ENCODE peak calls at places on chromosomes 2 and 18, in seven cellular contexts. L is IMR-90, M is mesendoderm, O is mesenchymal stem cell, U is H1, C is H9, Z is neuronal stem cell. A is an unnamed sample.

GRCh38 chr2:137205324-137205723 is 440.0 kb downstream of the THSD7B start:
- DNase-seq in M (no peak), C (no peak), Z (no peak), L (no peak), O (no peak), U (no peak), A (no peak)

GRCh38 chr2:86492057-86492456 is 50.9 kb downstream of the KDM3A start:
- DNase-seq in L (no peak), M (no peak), Z (no peak), O (no peak), C (no peak), U (no peak), A (peak)

GRCh38 chr2:6977786-6978185 is 60.6 kb downstream of the RNF144A start:
- DNase-seq in L (no peak), C (no peak), M (no peak), Z (no peak), U (no peak), O (peak), A (no peak)

GRCh38 chr2:216391401-216391800 is 19.1 kb upstream of the MARCHF4 start:
- DNase-seq in U (no peak), Z (no peak), M (peak), L (peak), O (peak), C (no peak), A (no peak)

GRCh38 chr18:37322497-37323035 is 243.0 kb downstream of the CELF4 start:
- DNase-seq in U (peak), Z (peak), M (peak), L (peak), O (peak), C (peak), A (peak)

GRCh38 chr18:11309172-11309571 is 159.8 kb upstream of the PIEZO2 start:
- DNase-seq in L (no peak), U (no peak), M (peak), O (peak), Z (no peak), C (peak), A (no peak)

GRCh38 chr2:20391951-20392699 is 41.5 kb upstream of the PUM2 start:
- DNase-seq in C (no peak), Z (no peak), O (no peak), U (no peak), L (no peak), M (peak), A (no peak)

GRCh38 chr18:69469444-69469919 is 68.8 kb downstream of the DOK6 start:
- DNase-seq in M (peak), L (no peak), O (no peak), C (peak), U (peak), Z (no peak), A (no peak)

GRCh38 chr2:193824474-193824873 is 1629.7 kb upstream of the TMEFF2 start:
- DNase-seq in Z (no peak), M (no peak), O (no peak), U (no peak), L (no peak), C (no peak), A (no peak)

GRCh38 chr2:6685447-6685846 is 180.3 kb downstream of the CMPK2 start:
- DNase-seq in U (no peak), C (no peak), L (no peak), M (no peak), Z (no peak), O (no peak), A (no peak)

GRCh38 chr2:221958224-221958623 is 340.6 kb downstream of the PAX3 start:
- DNase-seq in U (no peak), L (no peak), M (peak), C (no peak), O (no peak), Z (no peak), A (no peak)

GRCh38 chr18:52408800-52409302 is 68.9 kb downstream of the DCC start:
- DNase-seq in Z (no peak), U (no peak), M (no peak), C (no peak), L (no peak), O (no peak), A (no peak)

GRCh38 chr2:6580982-6581381 is 284.7 kb downstream of the CMPK2 start:
- DNase-seq in U (no peak), M (peak), Z (no peak), L (peak), O (peak), C (no peak), A (no peak)

GRCh38 chr18:11861583-11862288 is 10.5 kb downstream of the CHMP1B start:
- DNase-seq in Z (no peak), U (no peak), C (no peak), O (peak), M (no peak), L (no peak), A (no peak)

GRCh38 chr18:35756506-35757117 is 175.1 kb downstream of the GALNT1 start:
- DNase-seq in M (peak), Z (peak), L (peak), O (peak), C (peak), U (peak), A (peak)

GRCh38 chr2:75494137-75494769 is 66.5 kb downstream of the EVA1A start:
- DNase-seq in M (no peak), C (no peak), U (no peak), L (peak), O (no peak), Z (no peak), A (no peak)

GRCh38 chr2:118763797-118764196 is 83.7 kb downstream of the EN1 start:
- DNase-seq in Z (no peak), L (no peak), C (peak), U (peak), O (no peak), M (peak), A (peak)

GRCh38 chr2:162623888-162624287 is 214.7 kb downstream of the KCNH7 start:
- DNase-seq in U (no peak), L (no peak), Z (no peak), O (no peak), C (no peak), M (no peak), A (no peak)
- H2BK5ac ChIP-seq in U (no peak), L (no peak), Z (no peak), O (no peak), C (no peak), M (no peak), A (no peak)

GRCh38 chr2:136125226-136125625 is 7.3 kb upstream of the CXCR4 start:
- DNase-seq in U (no peak), C (no peak), Z (no peak), O (no peak), L (no peak), M (no peak), A (no peak)
- H2AK5ac ChIP-seq in U (no peak), C (no peak), Z (no peak), O (no peak), L (no peak), M (no peak), A (no peak)

DNA sequence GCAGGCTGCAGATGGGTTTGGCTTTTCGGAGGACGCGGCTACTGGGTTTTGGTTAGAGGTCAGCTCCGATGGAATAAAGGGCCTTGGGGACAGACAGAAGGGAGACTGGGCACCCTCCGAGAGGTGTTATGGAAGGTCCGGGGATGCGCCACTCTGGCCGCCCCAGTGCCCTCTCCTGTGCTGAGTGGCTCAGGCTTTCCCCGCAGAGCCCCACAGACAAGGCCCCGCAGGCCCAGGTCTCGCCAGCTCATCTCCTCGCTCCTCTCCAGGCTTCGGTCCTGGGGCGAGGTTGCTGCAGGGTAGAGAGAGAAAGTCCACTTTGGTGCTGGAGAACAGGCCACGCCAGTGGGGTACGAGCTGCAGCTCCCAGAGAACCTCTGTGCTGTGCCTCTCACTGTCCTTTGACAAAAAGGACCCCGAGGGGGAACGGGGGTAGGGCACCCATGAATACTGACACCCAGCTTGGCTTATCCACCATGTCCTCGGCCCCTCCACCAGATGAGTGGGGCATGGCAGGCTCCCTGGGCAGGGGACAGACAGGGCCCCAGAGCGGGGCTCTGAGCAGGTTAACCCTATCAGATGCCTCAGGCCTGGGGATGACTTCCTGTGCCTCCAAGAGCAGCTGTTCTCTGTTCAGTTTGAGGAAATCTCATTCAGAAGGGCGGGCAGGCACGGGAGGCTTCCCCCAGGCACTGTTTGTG is 15.9 kb upstream of the CNNM3 start:
- DNase-seq in U (no peak), M (no peak), L (no peak), O (no peak), C (no peak), Z (no peak), A (no peak)
- H3K9ac ChIP-seq in U (no peak), M (no peak), L (no peak), O (no peak), C (no peak), Z (peak), A (no peak)

GRCh38 chr2:236795176-236795860 is 225.7 kb downstream of the ACKR3 start:
- DNase-seq in Z (no peak), M (no peak), U (no peak), C (no peak), O (no peak), L (no peak), A (no peak)
- H2BK5ac ChIP-seq in Z (no peak), M (no peak), U (no peak), C (no peak), O (no peak), L (no peak), A (no peak)

A was measured in trophoblast cell.